ENCODE peak calls at places on chromosome 1, in nine cellular contexts. N is IMR-90, Y is neural progenitor cell, V is MM.1S, M is GM23248, I is PC-9, W is PC-3, X is H9, S is SK-N-SH. E is an unnamed sample. For H4K20me1 and H3K4me1, the result is how much of the 10 kb centered on the place peaks cover.

GRCh38 chr1:227934476-227935313 is 13.0 kb downstream of the WNT9A start:
- DNase-seq in N (peak), Y (no peak), V (no peak), M (peak), I (peak), W (peak), X (no peak), S (no peak), E (no peak)

GRCh38 chr1:92709738-92710137 is 75.2 kb downstream of the EVI5 start:
- DNase-seq in N (peak), Y (no peak), V (no peak), M (peak), I (peak), W (peak), X (no peak), S (no peak), E (no peak)

GRCh38 chr1:206472454-206472853 is 2.2 kb downstream of the IKBKE start:
- DNase-seq in N (peak), Y (peak), V (no peak), M (peak), I (no peak), W (no peak), X (peak), S (peak), E (peak)

GRCh38 chr1:154931940-154932487 is 4.5 kb downstream of the PMVK start:
- DNase-seq in N (no peak), Y (no peak), V (no peak), M (peak), I (peak), W (peak), X (no peak), S (no peak), E (no peak)

GRCh38 chr1:233143266-233143665 is 152.3 kb downstream of the PCNX2 start:
- DNase-seq in N (no peak), Y (no peak), V (no peak), M (no peak), I (no peak), W (no peak), X (no peak), S (no peak), E (no peak)

GRCh38 chr1:29180497-29181412 is 945 bp downstream of the SRSF4 start:
- DNase-seq in N (no peak), Y (no peak), V (peak), M (no peak), I (no peak), W (peak), X (no peak), S (no peak), E (no peak)

GRCh38 chr1:121458291-121459048 is 273.7 kb downstream of the SRGAP2C start:
- DNase-seq in N (no peak), Y (no peak), V (peak), M (no peak), I (no peak), W (no peak), X (no peak), S (no peak), E (peak)

GRCh38 chr1:53902235-53902920 is 8.4 kb downstream of the DIO1 start:
- DNase-seq in N (no peak), Y (no peak), V (no peak), M (no peak), I (no peak), W (no peak), X (no peak), S (no peak), E (no peak)

GRCh38 chr1:201598396-201598795 is 59.5 kb downstream of the NAV1 start:
- DNase-seq in N (no peak), Y (no peak), V (no peak), M (no peak), I (no peak), W (no peak), X (no peak), S (no peak), E (no peak)

GRCh38 chr1:223631367-223631977 is 34.0 kb downstream of the CAPN8 start:
- DNase-seq in N (peak), Y (no peak), V (no peak), M (peak), I (no peak), W (peak), X (no peak), S (no peak), E (no peak)

GRCh38 chr1:39694026-39694425 is 2.8 kb upstream of the HPCAL4 start:
- DNase-seq in N (no peak), Y (no peak), V (no peak), M (no peak), I (no peak), W (peak), X (no peak), S (no peak), E (no peak)

GRCh38 chr1:24853656-24854055 is 76.4 kb downstream of the RUNX3 start:
- DNase-seq in N (no peak), Y (no peak), V (no peak), M (no peak), I (no peak), W (no peak), X (no peak), S (no peak), E (no peak)

GRCh38 chr1:24849653-24850295 is 80.3 kb downstream of the RUNX3 start:
- DNase-seq in N (peak), Y (peak), V (no peak), M (peak), I (no peak), W (peak), X (peak), S (no peak), E (peak)

GRCh38 chr1:24847995-24848857 is 81.8 kb downstream of the RUNX3 start:
- DNase-seq in N (peak), Y (peak), V (peak), M (peak), I (peak), W (peak), X (peak), S (peak), E (peak)

GRCh38 chr1:24855474-24855873 is 74.6 kb downstream of the RUNX3 start:
- DNase-seq in N (no peak), Y (no peak), V (no peak), M (no peak), I (no peak), W (no peak), X (no peak), S (no peak), E (no peak)

DNA sequence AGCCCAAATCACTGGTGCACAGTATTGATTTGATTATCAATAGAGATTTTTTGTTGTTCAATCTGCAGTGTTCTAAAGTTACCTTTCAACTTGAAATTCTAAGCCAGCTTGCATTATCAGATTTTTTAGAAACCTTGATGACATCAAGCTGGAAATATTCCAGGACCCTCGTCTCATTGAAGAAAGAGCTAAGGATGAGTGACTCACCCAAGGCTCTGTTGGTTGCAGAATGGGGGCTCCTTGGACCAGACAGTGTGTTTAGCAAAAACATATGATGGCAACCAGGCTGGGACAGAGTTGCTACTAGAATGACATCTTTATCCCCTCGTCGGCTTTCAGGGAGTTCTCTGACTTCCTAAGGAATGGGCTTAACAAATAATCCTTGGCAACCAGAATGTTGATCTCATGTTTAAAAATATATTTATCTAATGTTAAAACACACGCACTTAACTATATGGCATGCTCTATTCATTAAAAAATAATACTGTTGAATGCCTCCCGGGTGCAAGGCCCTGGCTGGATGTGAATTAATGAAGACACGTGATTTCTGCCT is 79.6 kb downstream of the RUNX3 start:
- DNase-seq in N (peak), Y (no peak), V (no peak), M (peak), I (no peak), W (no peak), X (no peak), S (no peak), E (no peak)
- H4K20me1 ChIP-seq in N (under half), Y (under half), V (under half), M (under half), I (under half), W (under half), X (under half), S (under half), E (under half)

GRCh38 chr1:226489718-226490440 is 58.7 kb upstream of the STUM start:
- DNase-seq in N (no peak), Y (no peak), V (no peak), M (no peak), I (no peak), W (peak), X (peak), S (no peak), E (no peak)

GRCh38 chr1:226486163-226486562 is 62.4 kb upstream of the STUM start:
- DNase-seq in N (no peak), Y (no peak), V (no peak), M (no peak), I (no peak), W (no peak), X (no peak), S (no peak), E (no peak)

GRCh38 chr1:226485192-226485591 is 63.4 kb upstream of the STUM start:
- DNase-seq in N (no peak), Y (no peak), V (no peak), M (no peak), I (no peak), W (no peak), X (no peak), S (no peak), E (no peak)

GRCh38 chr1:226490441-226490809 is 58.1 kb upstream of the STUM start:
- DNase-seq in N (no peak), Y (no peak), V (no peak), M (no peak), I (no peak), W (no peak), X (peak), S (no peak), E (no peak)

DNA sequence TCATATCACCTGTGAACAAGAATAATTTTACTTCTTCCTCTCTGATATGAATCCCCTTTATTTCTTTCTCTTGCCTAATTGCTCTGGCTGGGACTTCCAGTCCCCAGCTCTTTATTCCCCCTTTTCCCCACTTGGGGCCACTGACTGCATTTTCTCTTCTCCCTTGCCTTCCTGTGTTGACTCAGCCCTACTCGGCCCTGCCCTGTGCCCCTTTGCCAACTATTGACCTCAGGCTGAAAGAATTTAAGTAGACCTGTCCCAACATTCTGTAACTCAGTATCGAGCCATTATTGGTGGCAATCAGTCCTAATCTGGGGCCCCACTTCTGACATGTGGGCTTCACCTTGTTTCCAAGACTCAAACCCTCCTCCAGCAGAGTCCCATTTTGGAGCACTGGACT is 60.6 kb upstream of the STUM start:
- DNase-seq in N (no peak), Y (no peak), V (no peak), M (peak), I (no peak), W (peak), X (peak), S (no peak), E (no peak)
- H2AFZ ChIP-seq in N (no peak), Y (no peak), V (no peak), M (no peak), I (no peak), W (no peak), X (no peak), S (no peak), E (no peak)

GRCh38 chr1:207908112-207908734 is 2.7 kb downstream of the CD34 start:
- DNase-seq in N (no peak), Y (peak), V (no peak), M (no peak), I (no peak), W (no peak), X (no peak), S (no peak), E (no peak)
- H3K4me1 ChIP-seq in N (under half), Y (under half), V (under half), M (under half), I (under half), W (under half), X (under half), S (under half), E (under half)

DNA sequence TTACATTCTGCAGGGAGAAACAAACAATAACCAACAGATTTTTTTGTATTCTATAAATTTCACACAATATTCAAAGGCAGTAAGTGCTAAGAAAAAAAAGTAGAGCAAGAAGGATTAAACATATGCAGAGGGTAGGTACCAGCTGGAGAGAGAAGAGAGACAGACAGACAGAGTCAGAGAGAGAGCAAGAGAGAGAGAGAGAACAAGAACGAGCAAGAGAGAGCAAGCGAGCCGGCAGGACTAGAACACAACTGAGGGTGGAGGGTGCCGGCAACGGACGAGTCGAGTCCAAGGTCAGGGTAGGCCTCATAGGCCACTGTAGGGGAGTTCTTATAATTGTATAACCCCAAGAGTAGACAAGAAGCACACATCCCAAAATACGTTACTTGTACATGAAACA is 97.1 kb downstream of the RERE start:
- DNase-seq in N (no peak), Y (no peak), V (no peak), M (no peak), I (no peak), W (no peak), X (no peak), S (no peak), E (no peak)
- H4K20me1 ChIP-seq in N (under half), Y (half or more), V (under half), M (under half), I (under half), W (under half), X (under half), S (under half), E (under half)

DNA sequence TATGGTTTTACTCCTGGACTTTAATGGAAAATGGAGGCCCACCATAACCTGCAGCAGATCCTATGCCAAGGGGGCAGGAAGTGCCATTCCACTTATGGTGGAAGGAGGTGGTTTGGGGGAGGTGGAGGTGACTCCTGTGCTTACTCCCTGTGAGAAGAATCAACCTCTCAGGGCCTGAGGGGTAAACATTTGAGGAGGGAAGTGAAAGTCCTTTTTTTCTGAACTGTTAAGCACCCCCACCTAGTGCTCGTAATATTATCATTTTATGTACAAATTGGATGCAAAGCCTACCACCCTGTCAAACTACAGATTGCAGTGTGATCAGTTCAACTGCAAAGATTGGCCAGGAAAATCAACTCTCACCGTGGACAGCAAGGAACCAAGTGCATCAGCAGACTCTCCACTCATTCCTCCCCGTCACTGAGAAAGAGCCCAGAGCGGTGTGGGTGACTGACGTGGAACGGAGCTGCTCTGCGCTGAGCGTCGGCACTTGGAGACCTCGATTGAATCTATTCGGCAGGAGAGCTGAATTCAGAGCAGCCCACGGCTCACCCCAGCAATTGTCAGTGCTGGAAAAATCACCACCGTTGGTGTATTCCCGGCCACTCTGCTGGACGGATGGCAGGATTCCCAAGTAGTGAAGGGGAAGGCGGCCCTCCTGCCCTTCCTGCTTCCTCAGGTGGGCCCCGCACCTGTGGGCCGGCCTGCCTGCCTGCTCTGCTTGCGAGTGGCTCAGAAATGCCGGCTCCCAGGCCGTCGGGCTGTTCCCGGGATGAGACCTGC is 46.8 kb upstream of the COX20 start:
- DNase-seq in N (no peak), Y (no peak), V (no peak), M (no peak), I (no peak), W (no peak), X (no peak), S (no peak), E (no peak)
- H2AFZ ChIP-seq in N (no peak), Y (peak), V (no peak), M (no peak), I (no peak), W (no peak), X (no peak), S (no peak), E (no peak)

DNA sequence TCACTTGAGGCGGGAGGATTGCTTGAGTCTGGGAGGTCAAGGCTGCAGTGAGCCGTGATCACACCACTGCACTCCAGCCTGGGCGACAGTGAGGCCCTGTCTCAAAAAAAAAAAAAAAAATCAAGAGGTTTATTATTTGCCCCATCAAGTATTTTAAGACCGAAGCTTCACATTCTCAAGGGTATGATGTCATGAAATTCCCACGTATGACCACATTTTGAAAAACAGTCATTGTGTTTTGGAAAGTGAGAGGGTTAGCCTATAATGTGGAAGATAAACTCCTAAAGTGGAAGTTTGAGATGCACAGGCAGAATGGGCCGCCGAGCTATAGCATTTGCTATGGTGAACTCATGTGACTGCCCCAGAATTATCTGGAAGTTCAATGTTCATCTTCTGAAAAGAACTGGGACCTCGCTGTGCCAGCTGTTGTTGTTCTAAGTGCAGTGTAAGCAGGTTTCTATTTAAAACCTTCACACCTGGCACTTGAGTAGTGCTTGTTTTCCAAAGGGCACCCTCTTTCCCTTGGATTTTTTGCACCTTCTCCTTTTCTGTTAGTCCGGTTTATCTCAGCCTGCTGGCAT is 96.9 kb upstream of the SLC25A33 start:
- DNase-seq in N (peak), Y (no peak), V (no peak), M (peak), I (no peak), W (no peak), X (no peak), S (no peak), E (no peak)
- H3K4me1 ChIP-seq in N (under half), Y (under half), V (under half), M (under half), I (under half), W (under half), X (under half), S (under half), E (under half)

GRCh38 chr1:167658574-167659328 is 28.7 kb downstream of the RCSD1 start:
- DNase-seq in N (no peak), Y (no peak), V (no peak), M (no peak), I (no peak), W (no peak), X (no peak), S (no peak), E (no peak)

GRCh38 chr1:167659440-167659839 is 29.4 kb downstream of the RCSD1 start:
- DNase-seq in N (no peak), Y (no peak), V (no peak), M (no peak), I (no peak), W (no peak), X (no peak), S (peak), E (no peak)

GRCh38 chr1:167651161-167651693 is 21.2 kb downstream of the RCSD1 start:
- DNase-seq in N (no peak), Y (no peak), V (no peak), M (no peak), I (no peak), W (no peak), X (no peak), S (no peak), E (no peak)

GRCh38 chr1:167656657-167657056 is 26.6 kb downstream of the RCSD1 start:
- DNase-seq in N (no peak), Y (no peak), V (no peak), M (no peak), I (no peak), W (no peak), X (no peak), S (no peak), E (no peak)

GRCh38 chr1:167654975-167655575 is 25.0 kb downstream of the RCSD1 start:
- DNase-seq in N (no peak), Y (no peak), V (no peak), M (no peak), I (no peak), W (no peak), X (no peak), S (no peak), E (no peak)
- H4K20me1 ChIP-seq in N (under half), Y (under half), V (under half), M (under half), I (under half), W (under half), X (under half), S (under half), E (half or more)

DNA sequence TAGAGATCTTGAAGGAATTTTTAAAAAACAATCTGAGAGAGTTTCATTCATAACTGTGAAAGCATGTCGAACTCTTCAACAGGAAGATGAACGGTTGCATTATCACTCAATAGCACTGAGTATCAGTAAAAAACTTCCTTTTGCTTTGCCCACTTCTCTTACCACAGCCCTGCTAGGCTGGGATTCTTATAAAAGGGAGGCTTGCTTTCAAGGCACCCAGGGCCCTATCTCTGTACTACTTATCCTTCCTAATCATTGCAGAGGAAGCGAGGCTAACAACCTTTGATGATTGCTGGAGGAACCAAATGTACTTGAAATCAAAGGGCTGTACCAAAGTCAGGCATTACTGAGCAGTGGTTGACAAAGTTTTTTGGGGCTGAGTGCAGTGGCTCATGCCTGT is 71.2 kb downstream of the SNRPE start:
- DNase-seq in N (no peak), Y (no peak), V (no peak), M (no peak), I (no peak), W (no peak), X (no peak), S (no peak), E (no peak)
- H2AFZ ChIP-seq in N (no peak), Y (no peak), V (no peak), M (no peak), I (no peak), W (no peak), X (no peak), S (no peak), E (no peak)

E was measured in DND-41.